ENCODE peak calls at places on chromosomes 7 and 10, in nine cellular contexts. One of them, this sample, is unnamed.

GRCh38 chr10:6665847-6666246 is 85.8 kb upstream of the PRKCQ start:
- DNase-seq in IMR-90: no peak
- DNase-seq in kidney: no peak
- DNase-seq in astrocyte: no peak
- DNase-seq in neural progenitor cell: no peak
- DNase-seq in endothelial cell of umbilical vein: no peak
- DNase-seq in HCT116: no peak
- DNase-seq in GM23248: no peak
- DNase-seq in SK-N-SH: peak
- DNase-seq in this sample: no peak

GRCh38 chr7:79298145-79298760 is 155.2 kb downstream of the MAGI2 start:
- DNase-seq in IMR-90: peak
- DNase-seq in kidney: no peak
- DNase-seq in astrocyte: peak
- DNase-seq in neural progenitor cell: peak
- DNase-seq in endothelial cell of umbilical vein: peak
- DNase-seq in HCT116: peak
- DNase-seq in GM23248: peak
- DNase-seq in SK-N-SH: peak
- DNase-seq in this sample: peak

GRCh38 chr7:31744294-31744874 is 57.4 kb downstream of the PPP1R17 start:
- DNase-seq in IMR-90: peak
- DNase-seq in kidney: no peak
- DNase-seq in astrocyte: peak
- DNase-seq in neural progenitor cell: peak
- DNase-seq in endothelial cell of umbilical vein: peak
- DNase-seq in HCT116: peak
- DNase-seq in GM23248: peak
- DNase-seq in SK-N-SH: peak
- DNase-seq in this sample: peak

GRCh38 chr10:19941206-19941880 is 125.1 kb downstream of the PLXDC2 start:
- DNase-seq in IMR-90: no peak
- DNase-seq in kidney: no peak
- DNase-seq in astrocyte: no peak
- DNase-seq in neural progenitor cell: no peak
- DNase-seq in endothelial cell of umbilical vein: no peak
- DNase-seq in HCT116: no peak
- DNase-seq in GM23248: no peak
- DNase-seq in SK-N-SH: no peak
- DNase-seq in this sample: no peak

GRCh38 chr10:113681533-113682470 is 2.1 kb downstream of the CASP7 start:
- DNase-seq in IMR-90: no peak
- DNase-seq in kidney: no peak
- DNase-seq in astrocyte: no peak
- DNase-seq in neural progenitor cell: no peak
- DNase-seq in endothelial cell of umbilical vein: peak
- DNase-seq in HCT116: no peak
- DNase-seq in GM23248: peak
- DNase-seq in SK-N-SH: no peak
- DNase-seq in this sample: no peak

GRCh38 chr10:97676770-97677581 is 10.1 kb downstream of the AVPI1 start:
- DNase-seq in IMR-90: peak
- DNase-seq in kidney: no peak
- DNase-seq in astrocyte: no peak
- DNase-seq in neural progenitor cell: peak
- DNase-seq in endothelial cell of umbilical vein: peak
- DNase-seq in HCT116: no peak
- DNase-seq in GM23248: peak
- DNase-seq in SK-N-SH: peak
- DNase-seq in this sample: peak

GRCh38 chr10:97575101-97575668 is 2.6 kb downstream of the ANKRD2 start:
- DNase-seq in IMR-90: no peak
- DNase-seq in kidney: no peak
- DNase-seq in astrocyte: no peak
- DNase-seq in neural progenitor cell: no peak
- DNase-seq in endothelial cell of umbilical vein: no peak
- DNase-seq in HCT116: no peak
- DNase-seq in GM23248: peak
- DNase-seq in SK-N-SH: peak
- DNase-seq in this sample: no peak

GRCh38 chr7:30743371-30744074 is 8.4 kb upstream of the INMT start:
- DNase-seq in IMR-90: peak
- DNase-seq in kidney: no peak
- DNase-seq in astrocyte: no peak
- DNase-seq in neural progenitor cell: no peak
- DNase-seq in endothelial cell of umbilical vein: no peak
- DNase-seq in HCT116: no peak
- DNase-seq in GM23248: peak
- DNase-seq in SK-N-SH: peak
- DNase-seq in this sample: no peak

GRCh38 chr10:4353964-4354363 is 472.0 kb upstream of the AKR1E2 start:
- DNase-seq in IMR-90: peak
- DNase-seq in kidney: no peak
- DNase-seq in astrocyte: peak
- DNase-seq in neural progenitor cell: no peak
- DNase-seq in endothelial cell of umbilical vein: peak
- DNase-seq in HCT116: peak
- DNase-seq in GM23248: peak
- DNase-seq in SK-N-SH: no peak
- DNase-seq in this sample: no peak

GRCh38 chr10:86960003-86960862 is 1.8 kb downstream of the SNCG start:
- DNase-seq in IMR-90: peak
- DNase-seq in kidney: peak
- DNase-seq in astrocyte: no peak
- DNase-seq in neural progenitor cell: peak
- DNase-seq in endothelial cell of umbilical vein: peak
- DNase-seq in HCT116: peak
- DNase-seq in GM23248: peak
- DNase-seq in SK-N-SH: peak
- DNase-seq in this sample: no peak

GRCh38 chr7:144256112-144256511 is 8.5 kb downstream of the OR2A7 start:
- DNase-seq in IMR-90: no peak
- DNase-seq in kidney: no peak
- DNase-seq in astrocyte: no peak
- DNase-seq in neural progenitor cell: peak
- DNase-seq in endothelial cell of umbilical vein: peak
- DNase-seq in HCT116: peak
- DNase-seq in GM23248: peak
- DNase-seq in SK-N-SH: no peak
- DNase-seq in this sample: no peak

GRCh38 chr7:22197376-22197775 is 159.6 kb downstream of the RAPGEF5 start:
- DNase-seq in IMR-90: no peak
- DNase-seq in kidney: no peak
- DNase-seq in astrocyte: no peak
- DNase-seq in neural progenitor cell: no peak
- DNase-seq in endothelial cell of umbilical vein: no peak
- DNase-seq in HCT116: no peak
- DNase-seq in GM23248: no peak
- DNase-seq in SK-N-SH: no peak
- DNase-seq in this sample: no peak

GRCh38 chr7:1535695-1536094 is 5.2 kb downstream of the MAFK start:
- DNase-seq in IMR-90: no peak
- DNase-seq in kidney: peak
- DNase-seq in astrocyte: no peak
- DNase-seq in neural progenitor cell: no peak
- DNase-seq in endothelial cell of umbilical vein: peak
- DNase-seq in HCT116: no peak
- DNase-seq in GM23248: no peak
- DNase-seq in SK-N-SH: no peak
- DNase-seq in this sample: no peak

GRCh38 chr7:46449743-46450142 is 528.7 kb upstream of the IGFBP3 start:
- DNase-seq in IMR-90: no peak
- DNase-seq in kidney: no peak
- DNase-seq in astrocyte: no peak
- DNase-seq in neural progenitor cell: no peak
- DNase-seq in endothelial cell of umbilical vein: no peak
- DNase-seq in HCT116: no peak
- DNase-seq in GM23248: peak
- DNase-seq in SK-N-SH: no peak
- DNase-seq in this sample: no peak

GRCh38 chr7:45593877-45594276 is 19.7 kb downstream of the ADCY1 start:
- DNase-seq in IMR-90: no peak
- DNase-seq in kidney: no peak
- DNase-seq in astrocyte: no peak
- DNase-seq in neural progenitor cell: no peak
- DNase-seq in endothelial cell of umbilical vein: no peak
- DNase-seq in HCT116: no peak
- DNase-seq in GM23248: no peak
- DNase-seq in SK-N-SH: no peak
- DNase-seq in this sample: no peak

GRCh38 chr7:47153076-47153475 is 428.8 kb downstream of the TNS3 start:
- DNase-seq in IMR-90: peak
- DNase-seq in kidney: no peak
- DNase-seq in astrocyte: peak
- DNase-seq in neural progenitor cell: no peak
- DNase-seq in endothelial cell of umbilical vein: peak
- DNase-seq in HCT116: no peak
- DNase-seq in GM23248: peak
- DNase-seq in SK-N-SH: no peak
- DNase-seq in this sample: no peak

GRCh38 chr10:102131286-102132170 is 1.3 kb upstream of the PPRC1 start:
- DNase-seq in IMR-90: peak
- DNase-seq in kidney: no peak
- DNase-seq in astrocyte: peak
- DNase-seq in neural progenitor cell: no peak
- DNase-seq in endothelial cell of umbilical vein: no peak
- DNase-seq in HCT116: no peak
- DNase-seq in GM23248: peak
- DNase-seq in SK-N-SH: no peak
- DNase-seq in this sample: no peak
- H3K9ac ChIP-seq in IMR-90: no peak
- H3K9ac ChIP-seq in kidney: no peak
- H3K9ac ChIP-seq in astrocyte: no peak
- H3K9ac ChIP-seq in neural progenitor cell: no peak
- H3K9ac ChIP-seq in endothelial cell of umbilical vein: no peak
- H3K9ac ChIP-seq in HCT116: peak
- H3K9ac ChIP-seq in GM23248: peak
- H3K9ac ChIP-seq in SK-N-SH: no peak
- H3K9ac ChIP-seq in this sample: no peak

DNA sequence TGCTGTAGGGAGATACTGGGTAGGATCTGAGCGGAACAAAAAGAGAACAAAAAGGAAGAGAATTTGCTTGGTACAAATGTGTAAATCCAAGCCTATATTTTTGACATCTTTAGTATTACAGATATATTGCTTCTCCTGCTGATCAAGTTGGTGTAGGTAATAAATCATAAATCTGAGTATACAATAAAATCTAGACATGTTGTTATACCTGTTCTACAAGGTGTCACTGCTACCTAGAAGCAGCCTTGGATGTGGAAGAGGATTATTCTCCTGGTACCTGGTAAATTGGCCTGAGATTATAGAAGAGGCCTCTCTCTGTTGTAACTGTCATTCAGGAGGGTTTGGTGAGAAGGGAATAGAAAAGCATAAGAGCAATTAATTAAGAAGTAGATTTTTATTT is 89.9 kb upstream of the LSM8 start:
- DNase-seq in IMR-90: no peak
- DNase-seq in kidney: no peak
- DNase-seq in astrocyte: no peak
- DNase-seq in neural progenitor cell: no peak
- DNase-seq in endothelial cell of umbilical vein: no peak
- DNase-seq in HCT116: no peak
- DNase-seq in GM23248: no peak
- DNase-seq in SK-N-SH: no peak
- DNase-seq in this sample: no peak
- H3K9ac ChIP-seq in IMR-90: no peak
- H3K9ac ChIP-seq in kidney: no peak
- H3K9ac ChIP-seq in astrocyte: no peak
- H3K9ac ChIP-seq in neural progenitor cell: no peak
- H3K9ac ChIP-seq in endothelial cell of umbilical vein: no peak
- H3K9ac ChIP-seq in HCT116: no peak
- H3K9ac ChIP-seq in GM23248: no peak
- H3K9ac ChIP-seq in SK-N-SH: no peak
- H3K9ac ChIP-seq in this sample: no peak

DNA sequence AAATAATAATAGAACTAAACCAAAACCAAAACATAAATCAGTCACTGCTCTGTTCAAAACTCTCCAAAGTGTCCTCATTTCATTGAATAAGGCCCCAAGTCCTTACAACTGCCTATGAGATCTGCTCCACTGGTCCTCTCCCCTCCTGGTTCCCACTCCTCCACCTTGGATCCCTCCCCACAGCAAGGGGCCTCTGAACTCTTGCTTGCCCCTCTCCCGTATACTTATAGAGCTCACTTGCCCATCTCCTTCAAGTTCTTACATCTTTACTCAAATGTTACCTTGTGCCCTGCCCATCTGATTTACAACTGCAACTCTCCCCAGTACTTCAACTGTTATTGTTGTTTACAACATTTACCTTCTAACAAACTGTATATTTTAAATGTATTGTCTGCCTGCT is 819 bp downstream of the POLD2 start:
- DNase-seq in IMR-90: no peak
- DNase-seq in kidney: peak
- DNase-seq in astrocyte: no peak
- DNase-seq in neural progenitor cell: no peak
- DNase-seq in endothelial cell of umbilical vein: no peak
- DNase-seq in HCT116: no peak
- DNase-seq in GM23248: no peak
- DNase-seq in SK-N-SH: peak
- DNase-seq in this sample: no peak
- H3K9ac ChIP-seq in IMR-90: peak
- H3K9ac ChIP-seq in kidney: peak
- H3K9ac ChIP-seq in astrocyte: peak
- H3K9ac ChIP-seq in neural progenitor cell: peak
- H3K9ac ChIP-seq in endothelial cell of umbilical vein: peak
- H3K9ac ChIP-seq in HCT116: peak
- H3K9ac ChIP-seq in GM23248: peak
- H3K9ac ChIP-seq in SK-N-SH: peak
- H3K9ac ChIP-seq in this sample: no peak

GRCh38 chr10:103812431-103812830 is 42.9 kb downstream of the SH3PXD2A start:
- DNase-seq in IMR-90: no peak
- DNase-seq in kidney: no peak
- DNase-seq in astrocyte: no peak
- DNase-seq in neural progenitor cell: no peak
- DNase-seq in endothelial cell of umbilical vein: peak
- DNase-seq in HCT116: no peak
- DNase-seq in GM23248: no peak
- DNase-seq in SK-N-SH: no peak
- DNase-seq in this sample: no peak
- H3K9ac ChIP-seq in IMR-90: no peak
- H3K9ac ChIP-seq in kidney: no peak
- H3K9ac ChIP-seq in astrocyte: no peak
- H3K9ac ChIP-seq in neural progenitor cell: no peak
- H3K9ac ChIP-seq in endothelial cell of umbilical vein: no peak
- H3K9ac ChIP-seq in HCT116: no peak
- H3K9ac ChIP-seq in GM23248: no peak
- H3K9ac ChIP-seq in SK-N-SH: no peak
- H3K9ac ChIP-seq in this sample: no peak

GRCh38 chr7:106057204-106057961 is 54.7 kb downstream of the SYPL1 start:
- DNase-seq in IMR-90: no peak
- DNase-seq in kidney: no peak
- DNase-seq in astrocyte: no peak
- DNase-seq in neural progenitor cell: no peak
- DNase-seq in endothelial cell of umbilical vein: no peak
- DNase-seq in HCT116: no peak
- DNase-seq in GM23248: no peak
- DNase-seq in SK-N-SH: no peak
- DNase-seq in this sample: no peak
- H3K9ac ChIP-seq in IMR-90: no peak
- H3K9ac ChIP-seq in kidney: no peak
- H3K9ac ChIP-seq in astrocyte: no peak
- H3K9ac ChIP-seq in neural progenitor cell: no peak
- H3K9ac ChIP-seq in endothelial cell of umbilical vein: no peak
- H3K9ac ChIP-seq in HCT116: no peak
- H3K9ac ChIP-seq in GM23248: no peak
- H3K9ac ChIP-seq in SK-N-SH: no peak
- H3K9ac ChIP-seq in this sample: no peak